ENCODE peak calls at places on chromosomes 6 and 20, in six cellular contexts. A is Ammon's horn, M is endothelial cell, E is progenitor cell of endocrine pancreas, D is psoas muscle, J is NAMALWA. Z is an unnamed sample.

GRCh38 chr6:36075656-36076055 is 48.0 kb downstream of the MAPK14 start:
- DNase-seq in A (no peak), M (no peak), E (no peak), D (no peak), J (peak; percentile 45), Z (no peak)

GRCh38 chr6:34858681-34859080 is 29.2 kb downstream of the TAF11 start:
- DNase-seq in A (no peak), M (no peak), E (no peak), D (no peak), J (no peak), Z (no peak)

GRCh38 chr6:36368921-36369880 is 18.3 kb downstream of the ETV7 start:
- DNase-seq in A (no peak), M (no peak), E (no peak), D (no peak), J (no peak), Z (no peak)

GRCh38 chr6:46062312-46062711 is 46.7 kb upstream of the CLIC5 start:
- DNase-seq in A (no peak), M (no peak), E (peak; percentile 16), D (no peak), J (no peak), Z (no peak)

GRCh38 chr20:62103508-62104233 is 18.6 kb upstream of the LSM14B start:
- DNase-seq in A (no peak), M (no peak), E (no peak), D (no peak), J (no peak), Z (no peak)

GRCh38 chr6:160279850-160280249 is 21.2 kb upstream of the SLC22A2 start:
- DNase-seq in A (no peak), M (no peak), E (no peak), D (no peak), J (no peak), Z (no peak)

GRCh38 chr6:81890846-81891245 is 138.4 kb upstream of the TENT5A start:
- DNase-seq in A (no peak), M (no peak), E (no peak), D (no peak), J (no peak), Z (no peak)

GRCh38 chr20:63183422-63184146 is 32.3 kb downstream of the YTHDF1 start:
- DNase-seq in A (no peak), M (peak; percentile 71), E (peak; percentile 54), D (no peak), J (peak; percentile 72), Z (no peak)

GRCh38 chr20:51277961-51278360 is 255.1 kb upstream of the KCNG1 start:
- DNase-seq in A (no peak), M (no peak), E (no peak), D (no peak), J (no peak), Z (no peak)

GRCh38 chr6:37493047-37493995 is 6.4 kb downstream of the CCDC167 start:
- DNase-seq in A (no peak), M (no peak), E (no peak), D (no peak), J (no peak), Z (peak; percentile 86)

GRCh38 chr20:48668451-48668946 is 159.3 kb downstream of the PREX1 start:
- DNase-seq in A (peak; percentile 82), M (no peak), E (no peak), D (peak; percentile 23), J (no peak), Z (no peak)

GRCh38 chr6:18070486-18070885 is 52.0 kb downstream of the NHLRC1 start:
- DNase-seq in A (peak; percentile 5), M (no peak), E (no peak), D (no peak), J (no peak), Z (no peak)

GRCh38 chr20:49948809-49949507 is 12.8 kb downstream of the RNF114 start:
- DNase-seq in A (no peak), M (no peak), E (no peak), D (no peak), J (no peak), Z (no peak)

GRCh38 chr6:101290346-101290745 is 103.2 kb upstream of the GRIK2 start:
- DNase-seq in A (no peak), M (no peak), E (no peak), D (no peak), J (no peak), Z (no peak)

GRCh38 chr20:47044938-47045337 is 150.3 kb downstream of the EYA2 start:
- DNase-seq in A (no peak), M (no peak), E (no peak), D (no peak), J (no peak), Z (no peak)

GRCh38 chr6:72649032-72649984 is 27.4 kb downstream of the KCNQ5 start:
- DNase-seq in A (no peak), M (no peak), E (no peak), D (no peak), J (peak; percentile 39), Z (no peak)

GRCh38 chr6:15754035-15754705 is 91.3 kb upstream of the DTNBP1 start:
- DNase-seq in A (no peak), M (no peak), E (no peak), D (no peak), J (no peak), Z (no peak)

GRCh38 chr20:44176833-44177533 is 10.0 kb downstream of the JPH2 start:
- DNase-seq in A (no peak), M (no peak), E (no peak), D (peak; percentile 68), J (no peak), Z (no peak)

GRCh38 chr6:45454008-45454911 is 76.5 kb upstream of the SUPT3H start:
- DNase-seq in A (no peak), M (no peak), E (no peak), D (no peak), J (no peak), Z (no peak)

GRCh38 chr6:29729774-29730328 is 6.6 kb downstream of the HLA-F start:
- DNase-seq in A (no peak), M (no peak), E (no peak), D (no peak), J (no peak), Z (no peak)

GRCh38 chr20:24763386-24764026 is 185.6 kb upstream of the CST7 start:
- DNase-seq in A (no peak), M (no peak), E (no peak), D (no peak), J (no peak), Z (no peak)

GRCh38 chr6:89268776-89269175 is 46.3 kb downstream of the GABRR2 start:
- DNase-seq in A (no peak), M (no peak), E (no peak), D (no peak), J (no peak), Z (no peak)

GRCh38 chr6:65646494-65647035 is 60.5 kb downstream of the EYS start:
- DNase-seq in A (no peak), M (no peak), E (no peak), D (no peak), J (no peak), Z (no peak)

GRCh38 chr20:17024513-17025105 is 202.2 kb upstream of the PCSK2 start:
- DNase-seq in A (no peak), M (no peak), E (no peak), D (no peak), J (no peak), Z (no peak)

GRCh38 chr20:37849169-37849568 is 53.8 kb upstream of the VSTM2L start:
- DNase-seq in A (no peak), M (no peak), E (no peak), D (no peak), J (no peak), Z (no peak)

GRCh38 chr20:10093087-10093591 is 58.4 kb downstream of the ANKEF1 start:
- DNase-seq in A (peak; percentile 43), M (no peak), E (no peak), D (no peak), J (no peak), Z (no peak)